ENCODE peak calls at places on chromosomes 7 and 10, in five cellular contexts. A is aorta, X is thoracic aorta, Z is substantia nigra, U is fibroblast of the conjunctiva. F is an unnamed sample.

GRCh38 chr7:25478925-25479324 is 250.6 kb upstream of the NPVF start:
- DNase-seq in Z (no peak), X (no peak), U (no peak), A (no peak), F (no peak)

GRCh38 chr10:71812016-71812912 is 38.8 kb downstream of the PSAP start:
- DNase-seq in Z (peak; percentile 62), U (peak; percentile 12), A (peak; percentile 80), X (no peak), F (peak; percentile 13)

GRCh38 chr7:147722119-147722518 is 868.4 kb upstream of the C7orf33 start:
- DNase-seq in X (no peak), A (no peak), U (no peak), Z (no peak), F (no peak)

GRCh38 chr7:156180451-156181229 is 368.4 kb upstream of the SHH start:
- DNase-seq in X (no peak), A (no peak), U (no peak), Z (no peak), F (no peak)

GRCh38 chr10:60809157-60809556 is 30.9 kb downstream of the CDK1 start:
- DNase-seq in A (no peak), X (no peak), Z (no peak), U (peak; percentile 22), F (no peak)

GRCh38 chr7:92244803-92245486 is 769 bp downstream of the KRIT1 start:
- DNase-seq in A (no peak), X (no peak), U (no peak), Z (no peak), F (no peak)

GRCh38 chr10:119500138-119500795 is 42.3 kb downstream of the RGS10 start:
- DNase-seq in Z (no peak), A (no peak), X (no peak), U (no peak), F (no peak)

GRCh38 chr10:110992011-110992800 is 72.8 kb downstream of the SHOC2 start:
- DNase-seq in X (no peak), U (no peak), A (no peak), Z (no peak), F (no peak)

GRCh38 chr10:103856497-103857175 is 1.3 kb upstream of the SH3PXD2A start:
- DNase-seq in U (no peak), A (no peak), X (no peak), Z (no peak), F (no peak)

GRCh38 chr10:102514487-102515311 is 10.9 kb downstream of the SUFU start:
- DNase-seq in A (no peak), X (no peak), Z (no peak), U (no peak), F (no peak)

GRCh38 chr7:14375998-14376397 is 386.5 kb upstream of the ETV1 start:
- DNase-seq in X (no peak), A (no peak), Z (no peak), U (no peak), F (no peak)

GRCh38 chr10:133043541-133044225 is 44.0 kb upstream of the ADGRA1 start:
- DNase-seq in X (no peak), A (no peak), U (no peak), Z (no peak), F (no peak)

GRCh38 chr7:34761627-34762026 is 103.6 kb downstream of the NPSR1 start:
- DNase-seq in Z (no peak), U (no peak), X (no peak), A (no peak), F (no peak)

GRCh38 chr7:44787762-44788161 is 8.7 kb upstream of the PPIA start:
- DNase-seq in Z (no peak), X (no peak), U (no peak), A (no peak), F (no peak)